ENCODE peak calls at places on chromosomes 3 and 15, in seven cellular contexts. One of them, this sample, is unnamed.

GRCh38 chr15:32993285-32993684 is 201.2 kb downstream of the FMN1 start:
- DNase-seq in hypothalamus: no peak
- DNase-seq in right lobe of liver: no peak
- DNase-seq in CD8-positive, alpha-beta memory T cell: no peak
- DNase-seq in activated T-cell treated with anti-CD3 and anti-CD28 coated beads for 1 hour: no peak
- DNase-seq in mesendoderm: peak; percentile 26
- DNase-seq in aorta: no peak
- DNase-seq in this sample: no peak

GRCh38 chr15:36130641-36131310 is 448.6 kb upstream of the CDIN1 start:
- DNase-seq in mesendoderm: no peak
- DNase-seq in aorta: no peak
- DNase-seq in right lobe of liver: no peak
- DNase-seq in hypothalamus: no peak
- DNase-seq in CD8-positive, alpha-beta memory T cell: no peak
- DNase-seq in activated T-cell treated with anti-CD3 and anti-CD28 coated beads for 1 hour: no peak
- DNase-seq in this sample: no peak

GRCh38 chr15:49421991-49422390 is 1.1 kb upstream of the FGF7 start:
- DNase-seq in right lobe of liver: no peak
- DNase-seq in mesendoderm: peak; percentile 73
- DNase-seq in activated T-cell treated with anti-CD3 and anti-CD28 coated beads for 1 hour: peak; percentile 19
- DNase-seq in hypothalamus: no peak
- DNase-seq in aorta: peak; percentile 73
- DNase-seq in CD8-positive, alpha-beta memory T cell: peak; percentile 43
- DNase-seq in this sample: peak; percentile 29

GRCh38 chr3:141360888-141361598 is 7.3 kb upstream of the ZBTB38 start:
- DNase-seq in right lobe of liver: no peak
- DNase-seq in hypothalamus: no peak
- DNase-seq in CD8-positive, alpha-beta memory T cell: peak; percentile 24
- DNase-seq in mesendoderm: peak; percentile 90
- DNase-seq in aorta: no peak
- DNase-seq in activated T-cell treated with anti-CD3 and anti-CD28 coated beads for 1 hour: no peak
- DNase-seq in this sample: peak; percentile 57

GRCh38 chr3:171935261-171936123 is 92.3 kb downstream of the TMEM212 start:
- DNase-seq in right lobe of liver: no peak
- DNase-seq in hypothalamus: no peak
- DNase-seq in mesendoderm: peak; percentile 83
- DNase-seq in activated T-cell treated with anti-CD3 and anti-CD28 coated beads for 1 hour: no peak
- DNase-seq in aorta: no peak
- DNase-seq in CD8-positive, alpha-beta memory T cell: no peak
- DNase-seq in this sample: no peak

GRCh38 chr3:156615592-156616173 is 58.7 kb upstream of the TIPARP start:
- DNase-seq in mesendoderm: peak; percentile 65
- DNase-seq in CD8-positive, alpha-beta memory T cell: no peak
- DNase-seq in activated T-cell treated with anti-CD3 and anti-CD28 coated beads for 1 hour: no peak
- DNase-seq in right lobe of liver: no peak
- DNase-seq in hypothalamus: no peak
- DNase-seq in aorta: no peak
- DNase-seq in this sample: no peak

GRCh38 chr15:100653608-100654007 is 51.2 kb downstream of the ASB7 start:
- DNase-seq in right lobe of liver: no peak
- DNase-seq in aorta: no peak
- DNase-seq in mesendoderm: no peak
- DNase-seq in CD8-positive, alpha-beta memory T cell: no peak
- DNase-seq in hypothalamus: no peak
- DNase-seq in activated T-cell treated with anti-CD3 and anti-CD28 coated beads for 1 hour: no peak
- DNase-seq in this sample: no peak

GRCh38 chr3:13414040-13414729 is 5.9 kb downstream of the NUP210 start:
- DNase-seq in aorta: no peak
- DNase-seq in right lobe of liver: peak; percentile 58
- DNase-seq in hypothalamus: no peak
- DNase-seq in CD8-positive, alpha-beta memory T cell: peak; percentile 80
- DNase-seq in mesendoderm: no peak
- DNase-seq in activated T-cell treated with anti-CD3 and anti-CD28 coated beads for 1 hour: peak; percentile 47
- DNase-seq in this sample: no peak

GRCh38 chr3:13111874-13112520 is 38.8 kb upstream of the IQSEC1 start:
- DNase-seq in CD8-positive, alpha-beta memory T cell: no peak
- DNase-seq in aorta: peak; percentile 61
- DNase-seq in right lobe of liver: peak; percentile 80
- DNase-seq in activated T-cell treated with anti-CD3 and anti-CD28 coated beads for 1 hour: no peak
- DNase-seq in hypothalamus: no peak
- DNase-seq in mesendoderm: no peak
- DNase-seq in this sample: no peak

GRCh38 chr3:107897471-107898180 is 193.2 kb downstream of the CD47 start:
- DNase-seq in hypothalamus: no peak
- DNase-seq in activated T-cell treated with anti-CD3 and anti-CD28 coated beads for 1 hour: no peak
- DNase-seq in mesendoderm: no peak
- DNase-seq in CD8-positive, alpha-beta memory T cell: no peak
- DNase-seq in right lobe of liver: no peak
- DNase-seq in aorta: no peak
- DNase-seq in this sample: no peak

GRCh38 chr3:188974856-188975611 is 196.7 kb upstream of the TPRG1 start:
- DNase-seq in aorta: no peak
- DNase-seq in right lobe of liver: no peak
- DNase-seq in activated T-cell treated with anti-CD3 and anti-CD28 coated beads for 1 hour: no peak
- DNase-seq in hypothalamus: no peak
- DNase-seq in CD8-positive, alpha-beta memory T cell: peak; percentile 70
- DNase-seq in mesendoderm: no peak
- DNase-seq in this sample: no peak

GRCh38 chr15:47822066-47822465 is 104.8 kb downstream of the SEMA6D start:
- DNase-seq in mesendoderm: no peak
- DNase-seq in aorta: no peak
- DNase-seq in activated T-cell treated with anti-CD3 and anti-CD28 coated beads for 1 hour: no peak
- DNase-seq in CD8-positive, alpha-beta memory T cell: no peak
- DNase-seq in right lobe of liver: no peak
- DNase-seq in hypothalamus: no peak
- DNase-seq in this sample: no peak

GRCh38 chr3:38371541-38372213 is 25.1 kb downstream of the XYLB start:
- DNase-seq in hypothalamus: no peak
- DNase-seq in mesendoderm: no peak
- DNase-seq in aorta: no peak
- DNase-seq in activated T-cell treated with anti-CD3 and anti-CD28 coated beads for 1 hour: no peak
- DNase-seq in CD8-positive, alpha-beta memory T cell: no peak
- DNase-seq in right lobe of liver: no peak
- DNase-seq in this sample: no peak